ENCODE peak calls at places on chromosomes 5 and 9, in eight cellular contexts. O is mesenchymal stem cell; A is activated CD8-positive, alpha-beta memory T cell treated with anti-CD3 and anti-CD28 coated beads for 24 hours; E is heart left ventricle; B is SW480; Q is amniotic stem cell; R is stimulated activated CD8-positive, alpha-beta memory T cell treated with anti-CD3 and anti-CD28 coated beads, Interleukin-12 subunit alpha, Interleukin-12 subunit beta, amount 100 ng/mL, for 1 hour; Z is ecto neural progenitor cell. U is an unnamed sample.

GRCh38 chr5:89342106-89342876 is 459.3 kb upstream of the MEF2C start:
- DNase-seq in O (peak; percentile 88), A (no peak), E (no peak), B (no peak), Q (peak; percentile 77), R (no peak), Z (no peak), U (no peak)

GRCh38 chr5:2867373-2867933 is 116.0 kb upstream of the IRX2 start:
- DNase-seq in O (no peak), A (no peak), E (no peak), B (no peak), Q (no peak), R (no peak), Z (no peak), U (no peak)

GRCh38 chr9:126299706-126300276 is 26.8 kb upstream of the MVB12B start:
- DNase-seq in O (no peak), A (no peak), E (no peak), B (no peak), Q (no peak), R (no peak), Z (no peak), U (no peak)

GRCh38 chr9:96553070-96553469 is 66.6 kb downstream of the CDC14B start:
- DNase-seq in O (peak; percentile 78), A (no peak), E (no peak), B (no peak), Q (peak; percentile 67), R (no peak), Z (no peak), U (no peak)

GRCh38 chr9:94904806-94905205 is 178.3 kb downstream of the AOPEP start:
- DNase-seq in O (no peak), A (no peak), E (no peak), B (no peak), Q (no peak), R (no peak), Z (no peak), U (no peak)

GRCh38 chr9:20732118-20732517 is 48.1 kb downstream of the FOCAD start:
- DNase-seq in O (peak; percentile 89), A (no peak), E (no peak), B (no peak), Q (no peak), R (no peak), Z (no peak), U (no peak)

GRCh38 chr5:65871182-65871581 is 55.2 kb upstream of the ERBIN start:
- DNase-seq in O (peak; percentile 39), A (no peak), E (no peak), B (peak; percentile 17), Q (no peak), R (no peak), Z (no peak), U (no peak)

GRCh38 chr5:135546014-135546413 is 10.2 kb upstream of the NEUROG1 start:
- DNase-seq in O (no peak), A (no peak), E (no peak), B (no peak), Q (no peak), R (no peak), Z (no peak), U (no peak)

GRCh38 chr9:26781906-26782305 is 110.7 kb downstream of the CAAP1 start:
- DNase-seq in O (no peak), A (no peak), E (no peak), B (no peak), Q (no peak), R (no peak), Z (no peak), U (no peak)

GRCh38 chr9:13787234-13787833 is 507.8 kb upstream of the MPDZ start:
- DNase-seq in O (no peak), A (no peak), E (peak; percentile 61), B (no peak), Q (no peak), R (no peak), Z (no peak), U (no peak)

GRCh38 chr5:131114754-131115153 is 50.3 kb downstream of the HINT1 start:
- DNase-seq in O (no peak), A (no peak), E (no peak), B (peak; percentile 33), Q (no peak), R (no peak), Z (no peak), U (no peak)

GRCh38 chr5:78269088-78269703 is 25.3 kb downstream of the AP3B1 start:
- DNase-seq in O (peak; percentile 33), A (no peak), E (no peak), B (peak; percentile 19), Q (no peak), R (no peak), Z (no peak), U (peak; percentile 15)

GRCh38 chr5:43514471-43514815 is 505 bp downstream of the C5orf34 start:
- DNase-seq in O (peak; percentile 85), A (no peak), E (no peak), B (peak; percentile 39), Q (peak; percentile 57), R (peak; percentile 3), Z (no peak), U (peak; percentile 33)

GRCh38 chr5:34484591-34485228 is 171.4 kb upstream of the RAI14 start:
- DNase-seq in O (no peak), A (no peak), E (no peak), B (no peak), Q (no peak), R (no peak), Z (no peak), U (no peak)

GRCh38 chr9:34371886-34372597 is 4.7 kb downstream of the MYORG start:
- DNase-seq in O (no peak), A (no peak), E (no peak), B (no peak), Q (no peak), R (no peak), Z (no peak), U (no peak)

GRCh38 chr9:72485821-72486605 is 35.4 kb upstream of the TMC1 start:
- DNase-seq in O (peak; percentile 58), A (no peak), E (no peak), B (no peak), Q (no peak), R (no peak), Z (no peak), U (peak; percentile 15)

GRCh38 chr9:94937214-94937903 is 210.9 kb downstream of the AOPEP start:
- DNase-seq in O (peak; percentile 94), A (no peak), E (no peak), B (peak; percentile 89), Q (peak; percentile 79), R (no peak), Z (no peak), U (no peak)

GRCh38 chr5:98796197-98796972 is 22.9 kb downstream of the RGMB start:
- DNase-seq in O (peak; percentile 68), A (no peak), E (no peak), B (peak; percentile 64), Q (peak; percentile 43), R (peak; percentile 14), Z (peak; percentile 56), U (peak; percentile 71)

GRCh38 chr5:32420506-32420905 is 24.0 kb downstream of the ZFR start:
- DNase-seq in O (peak; percentile 15), A (no peak), E (no peak), B (no peak), Q (peak; percentile 10), R (no peak), Z (no peak), U (no peak)

GRCh38 chr5:128036961-128037360 is 46.6 kb upstream of the SLC12A2 start:
- DNase-seq in O (no peak), A (no peak), E (no peak), B (no peak), Q (no peak), R (no peak), Z (no peak), U (no peak)

GRCh38 chr5:60404171-60404570 is 295.8 kb downstream of the DEPDC1B start:
- DNase-seq in O (no peak), A (no peak), E (no peak), B (no peak), Q (no peak), R (no peak), Z (no peak), U (no peak)

GRCh38 chr5:124126504-124127240 is 614.7 kb downstream of the CSNK1G3 start:
- DNase-seq in O (no peak), A (no peak), E (no peak), B (no peak), Q (no peak), R (no peak), Z (no peak), U (no peak)

GRCh38 chr9:978117-978830 is 1.8 kb downstream of the DMRT3 start:
- DNase-seq in O (no peak), A (no peak), E (no peak), B (no peak), Q (no peak), R (no peak), Z (no peak), U (no peak)

GRCh38 chr5:179763215-179763945 is 30.4 kb upstream of the LTC4S start:
- DNase-seq in O (peak; percentile 86), A (peak; percentile 67), E (peak; percentile 67), B (peak; percentile 83), Q (peak; percentile 73), R (peak; percentile 17), Z (no peak), U (peak; percentile 81)

GRCh38 chr9:121550569-121551512 is 51.2 kb upstream of the GGTA1 start:
- DNase-seq in O (peak; percentile 71), A (peak; percentile 91), E (peak; percentile 83), B (peak; percentile 63), Q (no peak), R (peak; percentile 49), Z (peak; percentile 95), U (peak; percentile 86)

GRCh38 chr9:122940603-122941559 is at the start of gene RABGAP1:
- DNase-seq in O (peak; percentile 98), A (peak; percentile 98), E (peak; percentile 99), B (peak; percentile 98), Q (peak; percentile 97), R (peak; percentile 98), Z (peak; percentile 99), U (peak; percentile 99)

GRCh38 chr9:87290241-87290700 is 207.4 kb upstream of the DAPK1 start:
- DNase-seq in O (no peak), A (no peak), E (no peak), B (no peak), Q (no peak), R (no peak), Z (no peak), U (no peak)

GRCh38 chr9:77981332-77981731 is 50.3 kb downstream of the GNAQ start:
- DNase-seq in O (no peak), A (no peak), E (no peak), B (peak; percentile 20), Q (peak; percentile 29), R (no peak), Z (no peak), U (no peak)

GRCh38 chr5:52947208-52947607 is 41.9 kb upstream of the ITGA2 start:
- DNase-seq in O (no peak), A (no peak), E (no peak), B (no peak), Q (no peak), R (no peak), Z (no peak), U (no peak)

GRCh38 chr5:159773062-159773924 is 143.0 kb upstream of the ADRA1B start:
- DNase-seq in O (peak; percentile 93), A (peak; percentile 93), E (peak; percentile 86), B (peak; percentile 78), Q (peak; percentile 83), R (peak; percentile 52), Z (peak; percentile 76), U (peak; percentile 76)

GRCh38 chr5:140239939-140240700 is 62.8 kb downstream of the PFDN1 start:
- DNase-seq in O (peak; percentile 72), A (peak; percentile 80), E (peak; percentile 64), B (no peak), Q (peak; percentile 20), R (peak; percentile 15), Z (peak; percentile 76), U (peak; percentile 80)